ENCODE peak calls at places on chromosomes 16 and 17, in four cellular contexts. X, L, S and J are unnamed samples.

GRCh38 chr16:30183961-30184429 is 593 bp downstream of the CORO1A start:
- DNase-seq in X (no peak), L (no peak), S (no peak), J (no peak)

GRCh38 chr17:79878346-79878745 is 39.1 kb upstream of the CBX4 start:
- DNase-seq in X (no peak), L (peak), S (no peak), J (no peak)

GRCh38 chr16:30927789-30928378 is 4.5 kb downstream of the FBXL19 start:
- DNase-seq in X (peak), L (peak), S (peak), J (peak)

GRCh38 chr17:51869387-51869786 is 289.1 kb downstream of the CA10 start:
- DNase-seq in X (no peak), L (peak), S (no peak), J (peak)

GRCh38 chr16:11259655-11260595 is 3.9 kb upstream of the SOCS1 start:
- DNase-seq in X (no peak), L (no peak), S (no peak), J (no peak)

GRCh38 chr17:50583636-50584035 is 23.1 kb downstream of the CACNA1G start:
- DNase-seq in X (peak), L (no peak), S (peak), J (no peak)

GRCh38 chr17:63697341-63698286 is 2.3 kb downstream of the LIMD2 start:
- DNase-seq in X (peak), L (peak), S (peak), J (peak)

GRCh38 chr16:79519448-79519847 is 81.1 kb downstream of the MAF start:
- DNase-seq in X (no peak), L (no peak), S (no peak), J (no peak)

GRCh38 chr17:83189013-83189672 is 109.7 kb downstream of the METRNL start:
- DNase-seq in X (no peak), L (peak), S (no peak), J (no peak)

GRCh38 chr16:9091867-9092281 is 430 bp downstream of the HAPSTR1 start:
- DNase-seq in X (peak), L (peak), S (no peak), J (no peak)

GRCh38 chr17:1181769-1182137 is 2.0 kb upstream of the ABR start:
- DNase-seq in X (no peak), L (no peak), S (no peak), J (no peak)

GRCh38 chr17:732788-733720 is 658 bp downstream of the TLCD3A start:
- DNase-seq in X (peak), L (peak), S (no peak), J (no peak)

GRCh38 chr17:38693700-38694329 is 11.3 kb upstream of the MLLT6 start:
- DNase-seq in X (no peak), L (no peak), S (no peak), J (peak)

GRCh38 chr16:86010680-86011141 is 111.7 kb downstream of the IRF8 start:
- DNase-seq in X (no peak), L (no peak), S (no peak), J (no peak)

GRCh38 chr17:45785373-45786193 is 1.5 kb downstream of the CRHR1 start:
- DNase-seq in X (no peak), L (peak), S (no peak), J (no peak)

GRCh38 chr17:42287305-42288077 is 807 bp upstream of the STAT5A start:
- DNase-seq in X (no peak), L (no peak), S (no peak), J (no peak)

GRCh38 chr16:58459344-58460218 is 40.4 kb upstream of the NDRG4 start:
- DNase-seq in X (no peak), L (no peak), S (no peak), J (peak)

GRCh38 chr17:76539631-76540271 is at the start of gene PRCD:
- DNase-seq in X (no peak), L (no peak), S (no peak), J (no peak)

GRCh38 chr17:65868881-65869280 is 307.4 kb upstream of the AXIN2 start:
- DNase-seq in X (no peak), L (no peak), S (no peak), J (no peak)

GRCh38 chr16:20056436-20056835 is 17.3 kb downstream of the GPR139 start:
- DNase-seq in X (no peak), L (no peak), S (no peak), J (no peak)

GRCh38 chr16:27177031-27177774 is 26.1 kb upstream of the KDM8 start:
- DNase-seq in X (no peak), L (no peak), S (no peak), J (no peak)

GRCh38 chr17:29693751-29694150 is 71.0 kb upstream of the CORO6 start:
- DNase-seq in X (no peak), L (no peak), S (no peak), J (no peak)

GRCh38 chr16:82668094-82668493 is 41.3 kb downstream of the CDH13 start:
- DNase-seq in X (no peak), L (no peak), S (no peak), J (no peak)

GRCh38 chr16:46844771-46845170 is 13.8 kb upstream of the C16orf87 start:
- DNase-seq in X (no peak), L (no peak), S (no peak), J (no peak)

GRCh38 chr16:68285683-68286082 is 21.4 kb downstream of the SLC7A6 start:
- DNase-seq in X (no peak), L (no peak), S (no peak), J (no peak)

GRCh38 chr16:84138824-84139627 is 6.0 kb downstream of the HSDL1 start:
- DNase-seq in X (peak), L (no peak), S (peak), J (peak)
- TF ChIP-seq ELF4 in X (no peak), L (no peak), S (peak), J (no peak)

GRCh38 chr17:57506253-57506911 is 238.7 kb downstream of the CCDC182 start:
- DNase-seq in X (no peak), L (no peak), S (no peak), J (no peak)

GRCh38 chr17:57505841-57506240 is 239.3 kb downstream of the CCDC182 start:
- DNase-seq in X (no peak), L (no peak), S (no peak), J (no peak)

GRCh38 chr17:57499648-57500049 is 243.3 kb downstream of the MSI2 start:
- DNase-seq in X (peak), L (no peak), S (peak), J (peak)

GRCh38 chr17:57501016-57501415 is 244.1 kb downstream of the CCDC182 start:
- DNase-seq in X (no peak), L (no peak), S (no peak), J (no peak)

DNA sequence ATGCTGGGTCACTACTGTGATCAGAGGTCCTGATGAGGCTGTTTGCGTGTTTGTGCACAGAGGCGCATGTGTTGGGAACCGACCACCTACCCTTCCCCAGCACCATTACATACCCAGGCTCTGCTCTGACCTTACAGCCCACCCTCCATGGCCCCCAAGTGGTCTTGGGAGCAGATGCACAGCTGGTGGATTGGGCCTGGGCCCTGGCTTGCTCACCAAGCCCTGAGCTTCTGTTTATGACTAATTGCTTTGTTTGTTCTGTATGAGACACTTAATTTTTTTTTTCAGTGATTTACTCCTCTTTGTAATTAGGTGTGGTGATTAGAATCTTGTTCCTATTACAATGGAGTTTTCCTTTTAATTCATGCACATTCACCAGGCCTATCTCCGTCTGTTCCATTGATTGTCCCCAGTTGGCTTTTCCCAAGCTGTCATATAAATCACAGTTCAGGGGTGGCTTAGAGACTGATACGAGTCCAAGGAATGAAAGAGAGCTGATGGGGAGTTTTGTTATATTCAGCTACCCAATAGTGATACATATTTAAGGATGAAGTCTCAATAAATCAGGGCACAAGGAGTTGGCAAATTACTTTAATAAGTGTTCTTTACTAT is 242.3 kb downstream of the CCDC182 start:
- DNase-seq in X (no peak), L (no peak), S (no peak), J (no peak)
- TF ChIP-seq ELF4 in X (no peak), L (no peak), S (no peak), J (no peak)

GRCh38 chr17:74842146-74842598 is 17.5 kb downstream of the GRIN2C start:
- DNase-seq in X (no peak), L (no peak), S (no peak), J (no peak)
- TF ChIP-seq ELF4 in X (no peak), L (no peak), S (no peak), J (no peak)

DNA sequence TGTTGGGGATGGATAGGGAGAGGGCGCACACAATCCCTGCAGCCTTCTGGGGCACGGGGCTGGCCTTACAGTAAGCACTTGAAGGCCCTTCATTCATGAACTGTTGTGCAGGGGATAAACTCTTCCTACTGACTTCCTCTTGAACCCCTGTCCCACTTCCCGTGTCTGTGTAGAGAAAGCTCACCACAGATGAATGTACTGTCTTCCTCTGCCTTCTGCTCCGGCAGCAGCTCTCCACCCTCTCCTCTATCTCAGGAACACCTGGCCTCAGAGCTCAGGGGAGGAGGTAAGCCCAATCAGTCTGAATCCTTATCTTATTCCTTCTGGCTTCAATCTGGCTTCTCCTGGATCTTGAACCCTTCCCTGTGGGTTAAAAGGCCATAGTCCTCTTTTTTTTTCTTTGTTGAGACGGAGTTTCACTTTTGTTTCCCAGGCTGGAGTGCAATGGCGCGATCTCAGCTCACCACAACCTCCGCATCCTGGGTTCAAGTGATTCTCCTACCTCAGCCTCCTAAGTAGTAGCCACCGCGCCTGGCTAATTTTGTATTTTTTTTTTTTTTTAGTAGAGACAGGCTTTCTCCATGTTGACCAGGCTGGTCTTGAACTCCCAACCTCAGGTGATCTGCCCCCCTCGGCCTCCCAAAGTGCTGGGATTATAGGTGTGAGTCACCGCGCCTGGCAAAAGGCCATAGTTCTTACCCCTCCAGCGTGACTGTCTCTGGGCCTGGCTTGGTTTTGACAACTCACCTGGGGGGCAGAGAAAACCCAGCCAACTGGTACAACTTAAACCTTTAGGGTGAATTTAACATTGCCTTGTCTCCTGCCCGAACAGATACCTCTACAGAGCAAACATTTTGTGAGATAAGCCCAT is 7.2 kb upstream of the SLC52A1 start:
- DNase-seq in X (no peak), L (no peak), S (peak), J (no peak)
- TF ChIP-seq ELF4 in X (no peak), L (no peak), S (no peak), J (no peak)

GRCh38 chr17:14432058-14432457 is 131.2 kb downstream of the HS3ST3B1 start:
- DNase-seq in X (no peak), L (no peak), S (no peak), J (no peak)

GRCh38 chr17:14428640-14429029 is 127.8 kb downstream of the HS3ST3B1 start:
- DNase-seq in X (no peak), L (no peak), S (no peak), J (no peak)

GRCh38 chr17:14437176-14437575 is 136.3 kb downstream of the HS3ST3B1 start:
- DNase-seq in X (no peak), L (no peak), S (no peak), J (no peak)

GRCh38 chr17:14429084-14429483 is 128.2 kb downstream of the HS3ST3B1 start:
- DNase-seq in X (no peak), L (no peak), S (no peak), J (no peak)

DNA sequence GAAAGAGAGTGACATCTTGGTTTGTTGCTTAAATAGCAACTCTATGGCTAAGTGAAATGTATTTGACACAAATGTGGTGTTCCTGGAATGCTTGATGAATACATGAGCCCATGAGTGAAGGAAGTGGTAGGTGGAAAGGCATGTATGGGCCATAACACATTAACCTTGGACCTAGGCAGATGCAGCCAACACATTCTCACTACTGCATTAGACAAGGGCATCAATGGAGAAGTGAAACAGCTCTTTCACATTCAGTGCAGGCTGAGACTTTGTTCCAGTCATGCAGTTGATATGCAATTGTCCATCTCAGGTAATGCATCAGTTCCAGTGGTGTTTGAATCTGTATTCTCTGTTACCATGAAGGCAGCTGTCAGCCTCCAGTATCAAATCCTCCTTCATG is 133.6 kb downstream of the HS3ST3B1 start:
- DNase-seq in X (no peak), L (no peak), S (no peak), J (no peak)
- TF ChIP-seq ELF4 in X (no peak), L (no peak), S (no peak), J (no peak)

DNA sequence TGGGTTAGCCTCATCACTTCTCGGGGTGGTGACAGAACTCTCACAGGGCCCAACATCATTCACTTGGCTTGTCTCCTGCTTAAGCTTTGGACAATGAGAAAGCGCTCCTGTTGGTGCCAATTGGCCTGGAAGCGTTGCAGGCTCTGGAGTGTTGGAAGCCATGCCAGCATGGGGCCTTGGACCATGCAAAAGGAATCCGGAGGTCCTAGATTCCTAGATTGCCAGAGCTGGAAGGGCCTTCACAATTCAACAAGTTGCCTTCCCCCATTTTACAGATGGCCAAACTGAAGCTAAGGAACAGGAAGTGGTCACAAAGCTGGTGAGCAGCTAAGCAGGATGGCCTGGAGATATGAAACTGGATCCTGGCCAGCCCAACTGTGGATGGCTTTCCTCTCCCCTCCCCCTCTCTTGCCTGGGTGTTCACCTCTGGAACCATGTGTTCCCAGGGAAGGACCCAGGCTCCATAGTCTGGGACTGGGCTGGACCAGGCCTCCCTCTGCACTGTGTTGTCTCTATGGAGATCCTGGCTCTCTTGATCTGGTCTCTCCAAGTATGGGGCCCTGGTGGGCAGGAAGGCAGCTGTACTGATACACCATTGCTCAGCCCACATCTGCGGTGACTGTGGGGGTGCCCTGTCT is 6.0 kb upstream of the IGFBP4 start:
- DNase-seq in X (no peak), L (no peak), S (peak), J (no peak)
- TF ChIP-seq ELF4 in X (no peak), L (no peak), S (no peak), J (no peak)

DNA sequence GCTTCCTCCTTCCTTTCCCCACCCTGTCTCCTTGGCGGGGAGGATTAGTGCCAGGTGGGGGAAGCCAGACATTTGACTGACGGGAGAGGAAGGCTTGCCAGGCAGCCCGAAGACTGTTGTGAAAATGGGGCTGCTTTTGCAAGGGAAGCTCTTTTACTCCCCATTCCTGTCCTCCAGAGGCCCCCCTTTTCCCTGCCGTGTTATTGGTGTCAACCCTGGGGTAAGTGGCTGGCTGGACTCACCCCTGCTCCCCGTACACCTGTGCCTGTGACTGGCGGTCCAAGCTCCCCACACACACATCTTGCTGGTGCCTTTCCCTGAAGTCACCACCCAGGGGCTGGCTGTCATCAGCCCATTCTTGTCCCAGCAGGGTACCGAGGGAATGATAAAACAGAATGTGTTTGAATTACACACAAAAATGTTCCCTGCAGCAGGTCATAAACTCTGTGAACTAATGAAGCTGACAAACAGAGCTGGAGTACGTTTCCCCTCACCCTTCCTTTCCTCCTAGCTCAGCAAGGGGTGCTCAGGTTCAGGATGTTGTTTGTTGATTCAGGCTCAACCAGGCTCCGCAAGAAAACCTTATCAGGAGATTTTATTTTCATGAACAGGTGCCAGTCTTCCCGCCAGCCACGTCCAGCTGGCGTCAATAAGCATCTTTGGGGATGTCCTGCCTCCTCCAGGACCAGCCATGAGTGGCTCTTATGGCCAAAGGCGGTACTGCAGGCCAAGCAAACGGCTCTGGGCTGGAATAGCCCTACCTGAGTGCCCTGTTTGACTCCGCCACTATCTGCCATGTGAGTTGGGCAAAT is 4.3 kb upstream of the ARMC7 start:
- DNase-seq in X (peak), L (peak), S (peak), J (peak)
- TF ChIP-seq ELF4 in X (no peak), L (no peak), S (no peak), J (no peak)

GRCh38 chr16:80654094-80654862 is 113.5 kb downstream of the DYNLRB2 start:
- DNase-seq in X (no peak), L (no peak), S (no peak), J (no peak)

GRCh38 chr16:80659865-80660264 is 119.1 kb downstream of the DYNLRB2 start:
- DNase-seq in X (no peak), L (no peak), S (no peak), J (no peak)

GRCh38 chr16:80655751-80656150 is 115.0 kb downstream of the DYNLRB2 start:
- DNase-seq in X (no peak), L (no peak), S (no peak), J (no peak)

GRCh38 chr16:80656161-80656560 is 115.4 kb downstream of the DYNLRB2 start:
- DNase-seq in X (no peak), L (no peak), S (no peak), J (no peak)

DNA sequence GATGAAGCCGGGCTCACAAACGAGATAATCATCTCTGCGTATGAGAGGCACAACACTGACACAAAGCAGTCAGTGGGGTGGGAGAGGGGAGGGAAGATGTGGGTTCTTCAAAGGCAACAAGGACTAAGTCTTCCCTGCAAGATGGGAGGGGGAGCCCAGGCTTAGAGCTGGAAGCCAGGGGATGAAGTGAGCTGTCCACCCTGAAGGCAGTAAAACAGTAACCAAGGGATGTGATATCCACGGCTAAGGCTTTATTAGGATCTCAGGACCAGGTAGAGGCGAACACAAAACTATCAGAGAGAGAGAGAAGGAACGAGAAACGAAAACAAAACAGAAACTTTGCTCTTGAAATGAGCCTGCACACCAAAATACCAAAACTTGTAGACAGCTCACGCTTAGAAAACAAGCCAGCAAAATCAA is 115.9 kb downstream of the DYNLRB2 start:
- DNase-seq in X (no peak), L (no peak), S (no peak), J (no peak)
- TF ChIP-seq ELF4 in X (no peak), L (no peak), S (no peak), J (no peak)